ENCODE peak calls at places on chromosomes 6 and 20, in nine cellular contexts. V is foreskin fibroblast, A is heart right ventricle, E is CD14-positive monocyte, I is neural crest cell, K is epithelial cell of proximal tubule, N is heart left ventricle, W is HCT116, S is hepatocyte. Q is an unnamed sample.

GRCh38 chr20:50427740-50428462 is 82.3 kb upstream of the PTPN1 start:
- DNase-seq in V (no peak), A (no peak), E (no peak), I (no peak), K (no peak), N (no peak), W (no peak), S (no peak), Q (peak)

GRCh38 chr6:33172307-33173227 is 19.7 kb downstream of the COL11A2 start:
- DNase-seq in V (peak), A (no peak), E (no peak), I (no peak), K (no peak), N (no peak), W (peak), S (peak), Q (peak)

GRCh38 chr6:158793432-158793831 is 25.7 kb downstream of the EZR start:
- DNase-seq in V (peak), A (no peak), E (no peak), I (no peak), K (no peak), N (no peak), W (peak), S (peak), Q (peak)

GRCh38 chr6:144361027-144361426 is 75.9 kb downstream of the UTRN start:
- DNase-seq in V (no peak), A (no peak), E (no peak), I (no peak), K (no peak), N (no peak), W (no peak), S (no peak), Q (no peak)

GRCh38 chr6:37092851-37093727 is 76.9 kb upstream of the PIM1 start:
- DNase-seq in V (no peak), A (no peak), E (no peak), I (no peak), K (no peak), N (no peak), W (no peak), S (no peak), Q (no peak)

GRCh38 chr20:2130668-2131067 is 29.0 kb downstream of the STK35 start:
- DNase-seq in V (no peak), A (no peak), E (no peak), I (no peak), K (no peak), N (no peak), W (no peak), S (no peak), Q (no peak)

GRCh38 chr6:149129401-149130077 is 188.0 kb upstream of the TAB2 start:
- DNase-seq in V (peak), A (no peak), E (peak), I (no peak), K (peak), N (no peak), W (no peak), S (no peak), Q (peak)

GRCh38 chr6:109455161-109455501 is 441 bp downstream of the MICAL1 start:
- DNase-seq in V (no peak), A (no peak), E (no peak), I (peak), K (no peak), N (no peak), W (no peak), S (peak), Q (no peak)

GRCh38 chr20:37727247-37727956 is 33.6 kb downstream of the CTNNBL1 start:
- DNase-seq in V (peak), A (no peak), E (no peak), I (peak), K (no peak), N (no peak), W (no peak), S (peak), Q (peak)

GRCh38 chr20:23048283-23049200 is 930 bp downstream of the THBD start:
- DNase-seq in V (peak), A (peak), E (peak), I (peak), K (no peak), N (peak), W (no peak), S (peak), Q (no peak)

GRCh38 chr20:41245086-41245707 is 72.3 kb downstream of the ZHX3 start:
- DNase-seq in V (peak), A (peak), E (no peak), I (no peak), K (no peak), N (peak), W (no peak), S (no peak), Q (peak)
- TF ChIP-seq CTCF in V (no peak), A (peak), E (no peak), I (no peak), K (peak), N (peak), W (no peak), S (no peak), Q (no peak)

GRCh38 chr20:8796088-8796665 is 272.7 kb upstream of the PLCB4 start:
- DNase-seq in V (no peak), A (no peak), E (no peak), I (no peak), K (no peak), N (no peak), W (no peak), S (no peak), Q (no peak)
- TF ChIP-seq CTCF in V (no peak), A (no peak), E (no peak), I (no peak), K (no peak), N (no peak), W (no peak), S (no peak), Q (no peak)

GRCh38 chr20:43983359-43983758 is 68.7 kb downstream of the TOX2 start:
- DNase-seq in V (no peak), A (no peak), E (no peak), I (no peak), K (no peak), N (peak), W (no peak), S (no peak), Q (no peak)
- TF ChIP-seq CTCF in V (peak), A (peak), E (peak), I (peak), K (peak), N (no peak), W (no peak), S (no peak), Q (peak)

DNA sequence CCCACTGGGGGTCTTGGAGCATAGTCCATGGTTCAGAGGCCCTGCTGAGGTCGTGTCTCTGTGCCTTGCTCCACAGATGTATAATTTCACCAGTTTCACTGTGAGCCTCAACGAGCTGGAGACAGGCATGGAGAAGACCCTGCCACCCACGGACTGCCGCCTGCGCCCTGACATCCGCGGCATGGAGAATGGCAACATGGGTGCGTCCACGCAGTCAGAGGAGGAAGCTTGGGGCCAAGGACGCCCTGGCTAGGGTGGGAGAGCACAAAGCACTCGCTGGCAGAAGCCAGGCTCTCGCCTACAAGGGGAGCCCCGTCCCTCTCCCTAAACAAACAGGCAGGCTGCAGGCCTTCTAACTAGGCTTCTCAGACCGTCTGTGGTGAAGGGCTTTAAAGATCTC is 13.7 kb upstream of the ADRM1 start:
- DNase-seq in V (no peak), A (no peak), E (no peak), I (no peak), K (no peak), N (no peak), W (no peak), S (no peak), Q (no peak)
- TF ChIP-seq CTCF in V (no peak), A (no peak), E (no peak), I (no peak), K (no peak), N (no peak), W (no peak), S (no peak), Q (no peak)

DNA sequence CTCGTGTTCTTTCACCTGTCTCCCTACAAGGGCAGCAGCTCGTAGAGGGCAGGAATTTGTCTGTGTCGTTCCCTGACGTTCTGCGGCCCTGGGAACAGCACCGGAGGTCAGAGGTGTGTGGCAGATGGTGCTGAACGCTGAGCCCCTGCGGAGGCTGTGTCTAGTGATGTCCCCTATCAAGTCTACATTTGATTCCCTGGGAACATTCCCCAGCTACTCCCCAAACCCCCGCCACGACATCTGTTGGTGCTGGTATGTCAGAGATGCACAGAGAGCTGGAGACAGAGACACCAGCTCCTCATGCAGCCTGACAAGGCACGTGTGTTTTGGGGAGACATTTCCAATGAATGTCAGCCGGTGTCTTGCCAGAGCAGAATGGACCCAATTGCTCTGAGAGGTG is 7.7 kb downstream of the PMEPA1 start:
- DNase-seq in V (no peak), A (no peak), E (no peak), I (no peak), K (no peak), N (no peak), W (no peak), S (no peak), Q (no peak)
- TF ChIP-seq CTCF in V (no peak), A (no peak), E (no peak), I (no peak), K (no peak), N (no peak), W (no peak), S (no peak), Q (no peak)

GRCh38 chr6:72811971-72812421 is 190.1 kb downstream of the KCNQ5 start:
- DNase-seq in V (peak), A (no peak), E (no peak), I (no peak), K (peak), N (no peak), W (no peak), S (no peak), Q (no peak)
- TF ChIP-seq CTCF in V (no peak), A (no peak), E (no peak), I (no peak), K (no peak), N (no peak), W (no peak), S (no peak), Q (no peak)

GRCh38 chr6:3809982-3810381 is 39.2 kb upstream of the FAM50B start:
- DNase-seq in V (no peak), A (no peak), E (no peak), I (no peak), K (no peak), N (no peak), W (no peak), S (no peak), Q (no peak)

GRCh38 chr6:3811191-3811590 is 38.0 kb upstream of the FAM50B start:
- DNase-seq in V (no peak), A (no peak), E (no peak), I (no peak), K (no peak), N (no peak), W (no peak), S (no peak), Q (no peak)

GRCh38 chr6:3808189-3808588 is 41.0 kb upstream of the FAM50B start:
- DNase-seq in V (peak), A (no peak), E (no peak), I (no peak), K (no peak), N (no peak), W (no peak), S (no peak), Q (no peak)

GRCh38 chr6:3809515-3809891 is 39.7 kb upstream of the FAM50B start:
- DNase-seq in V (no peak), A (no peak), E (no peak), I (no peak), K (no peak), N (no peak), W (no peak), S (no peak), Q (no peak)

DNA sequence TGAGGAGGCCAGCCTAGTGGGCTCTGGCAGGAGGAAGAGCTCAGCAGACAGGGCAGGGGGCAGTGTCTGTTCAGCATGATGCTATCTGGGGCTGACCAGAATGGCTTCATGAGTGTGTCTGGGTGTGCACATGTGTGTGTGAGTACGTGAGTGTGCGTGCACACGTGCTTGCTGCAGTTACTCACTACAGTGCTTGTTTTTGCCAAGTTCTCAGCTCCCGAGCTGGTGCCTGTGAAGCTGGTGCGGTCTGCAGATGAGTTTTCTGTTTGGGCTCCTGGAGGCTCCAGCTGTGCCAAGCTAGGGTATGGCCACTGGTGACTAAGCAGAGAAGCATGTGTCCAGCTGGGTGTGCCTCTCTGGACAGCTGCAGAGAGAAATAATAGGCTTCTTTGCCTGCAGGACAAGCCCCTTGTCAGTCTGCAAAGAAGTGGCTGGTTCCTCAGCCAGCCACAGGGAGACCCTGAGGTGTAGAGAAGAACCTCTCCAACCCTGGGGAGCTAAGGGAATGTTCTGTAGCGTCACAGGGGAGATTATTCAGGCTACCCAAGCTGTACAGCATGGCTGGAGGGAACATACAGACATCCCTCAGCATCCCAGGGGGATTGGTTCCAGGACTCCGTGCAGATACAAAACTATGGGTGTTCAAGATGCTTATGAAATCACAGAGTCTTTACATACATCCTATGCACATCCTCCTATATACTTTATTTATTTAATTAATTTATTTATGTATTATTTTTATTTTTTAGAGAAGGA is 40.2 kb upstream of the FAM50B start:
- DNase-seq in V (peak), A (no peak), E (no peak), I (no peak), K (peak), N (no peak), W (peak), S (peak), Q (peak)
- TF ChIP-seq CTCF in V (no peak), A (no peak), E (no peak), I (no peak), K (peak), N (no peak), W (no peak), S (no peak), Q (no peak)